ENCODE peak calls at places on chromosomes 1 and 21, in five cellular contexts. E, B, Y, R and Q are unnamed samples. For H3K4me1, the result is how much of the 10 kb centered on the place peaks cover.

GRCh38 chr1:21077085-21077484 is 99.6 kb downstream of the EIF4G3 start:
- DNase-seq in Y (no peak), E (peak), R (no peak), B (no peak), Q (no peak)

GRCh38 chr1:178093150-178093957 is 550 bp upstream of the RASAL2 start:
- DNase-seq in R (peak), B (peak), E (peak), Y (peak), Q (peak)

GRCh38 chr21:38679531-38679930 is 126.2 kb upstream of the ETS2 start:
- DNase-seq in E (peak), B (no peak), R (no peak), Y (no peak), Q (no peak)

GRCh38 chr1:211829343-211830054 is 1.1 kb downstream of the LPGAT1 start:
- DNase-seq in B (peak), R (no peak), E (peak), Y (peak), Q (peak)

GRCh38 chr1:183363967-183364366 is 54.2 kb downstream of the NMNAT2 start:
- DNase-seq in B (no peak), E (no peak), R (no peak), Y (no peak), Q (no peak)

GRCh38 chr1:97929874-97930465 is 9.1 kb upstream of the DPYD start:
- DNase-seq in E (no peak), Y (no peak), R (no peak), B (no peak), Q (no peak)

GRCh38 chr1:235852887-235853286 is 13.8 kb downstream of the LYST start:
- DNase-seq in E (peak), R (no peak), Y (no peak), B (no peak), Q (no peak)

GRCh38 chr1:169312084-169312954 is 55.3 kb downstream of the NME7 start:
- DNase-seq in E (peak), Y (no peak), R (no peak), B (no peak), Q (no peak)

GRCh38 chr1:119987689-119988088 is 81.8 kb downstream of the NOTCH2 start:
- DNase-seq in E (no peak), R (no peak), Y (no peak), B (no peak), Q (no peak)

GRCh38 chr1:110190282-110190929 is 19.7 kb upstream of the KCNC4 start:
- DNase-seq in E (no peak), B (peak), R (no peak), Y (no peak), Q (peak)

GRCh38 chr1:100810360-100810759 is 84.3 kb downstream of the EXTL2 start:
- DNase-seq in B (no peak), Y (no peak), E (no peak), R (no peak), Q (no peak)

GRCh38 chr1:187244623-187245022 is 415.9 kb downstream of the PLA2G4A start:
- DNase-seq in E (peak), B (no peak), R (no peak), Y (no peak), Q (no peak)
- H3K4me3 ChIP-seq in E (no peak), B (no peak), R (no peak), Y (no peak), Q (no peak)

GRCh38 chr1:53376041-53376461 is 48.2 kb upstream of the LRP8 start:
- DNase-seq in E (no peak), B (no peak), R (no peak), Y (peak), Q (no peak)
- H3K27ac ChIP-seq in E (no peak), B (no peak), R (no peak), Y (no peak), Q (no peak)

GRCh38 chr1:225885336-225885735 is 3.2 kb upstream of the TMEM63A start:
- DNase-seq in E (no peak), B (no peak), Y (no peak), R (no peak), Q (no peak)
- H3K4me1 ChIP-seq in E (under half), B (under half), Y (under half), R (under half), Q (under half)

DNA sequence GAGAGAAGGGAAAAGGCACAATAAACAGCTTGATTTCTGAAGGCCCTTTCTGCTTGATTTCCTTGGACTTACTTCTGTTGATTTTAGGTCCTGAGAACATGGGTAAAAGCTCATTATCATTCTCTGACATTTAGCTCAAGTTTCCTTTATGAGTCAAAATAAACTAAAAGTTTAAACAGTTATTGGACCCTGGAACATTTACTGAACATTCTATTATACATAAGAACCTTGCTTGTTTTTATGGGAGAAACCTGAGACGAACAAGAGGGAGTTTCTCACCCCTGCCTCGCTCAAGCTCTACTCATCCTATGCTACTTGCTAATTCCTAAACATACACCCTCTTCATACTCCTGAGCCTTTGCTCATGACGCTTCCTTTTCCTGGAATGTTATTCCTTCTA is 538.3 kb upstream of the PKN2 start:
- DNase-seq in Y (no peak), R (no peak), E (no peak), B (no peak), Q (no peak)
- H3K4me3 ChIP-seq in Y (no peak), R (no peak), E (no peak), B (no peak), Q (no peak)

DNA sequence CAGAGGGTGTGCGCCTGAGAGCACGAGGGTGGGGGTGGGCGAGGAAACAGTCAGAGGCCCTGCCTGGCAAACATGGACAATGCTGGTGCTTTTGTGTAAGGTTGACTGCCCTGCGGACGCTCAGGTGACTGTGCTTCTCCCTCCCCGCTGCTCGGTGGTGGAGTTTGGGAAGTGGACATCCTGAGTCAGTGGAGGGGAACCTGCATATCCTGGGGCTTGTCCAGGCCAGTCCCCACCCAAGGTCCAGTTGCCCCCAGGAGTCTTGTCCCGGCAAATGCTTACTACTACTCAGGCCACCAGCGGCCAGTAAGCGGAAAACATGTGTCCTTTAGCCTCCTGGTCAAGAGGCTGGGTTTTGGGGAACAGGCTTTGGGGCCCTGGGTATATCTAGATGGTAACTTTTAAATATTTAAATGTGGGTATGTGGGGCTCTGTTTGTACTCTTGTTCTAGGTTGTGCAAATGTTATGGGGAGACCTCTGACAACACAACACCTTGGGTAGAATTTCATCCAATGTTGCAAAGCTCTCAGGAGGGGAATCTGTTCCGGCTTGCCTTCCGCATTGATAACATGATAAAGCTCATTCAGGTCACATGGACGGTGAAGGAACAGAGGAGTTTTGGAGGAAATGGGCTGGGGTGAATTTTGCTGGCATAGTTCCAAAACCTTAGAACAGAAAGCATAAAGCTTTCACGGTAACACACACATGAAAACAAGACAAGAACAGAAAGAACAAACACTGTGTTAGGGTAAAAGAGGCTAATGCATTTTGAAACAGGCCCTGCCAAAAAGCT is 364.9 kb downstream of the PRDM2 start:
- DNase-seq in R (no peak), E (no peak), Y (no peak), B (no peak), Q (no peak)
- H3K27ac ChIP-seq in R (no peak), E (no peak), Y (no peak), B (no peak), Q (no peak)